ENCODE peak calls at places on chromosomes 1 and 21, in seven cellular contexts. J is EH, Z is body of pancreas, G is GM12892, D is iris pigment epithelial cell, C is tibial artery, U is NCI-H1092. L is an unnamed sample.
A peak's percentile ranks its signal among the peaks of the same experiment; 100 is the strongest.

GRCh38 chr1:156293098-156293434 is 2.4 kb downstream of the GLMP start:
- DNase-seq in J (no peak), Z (no peak), G (no peak), D (no peak), C (no peak), U (no peak), L (no peak)

GRCh38 chr1:111476761-111477309 is 3.1 kb downstream of the C1orf162 start:
- DNase-seq in J (no peak), Z (no peak), G (no peak), D (no peak), C (no peak), U (no peak), L (no peak)

GRCh38 chr1:33005812-33006465 is 30.7 kb downstream of the AK2 start:
- DNase-seq in J (peak; percentile 63), Z (peak; percentile 53), G (no peak), D (peak; percentile 76), C (no peak), U (no peak), L (no peak)

GRCh38 chr1:38152351-38153082 is 105.9 kb upstream of the POU3F1 start:
- DNase-seq in J (no peak), Z (peak; percentile 17), G (no peak), D (no peak), C (no peak), U (peak; percentile 89), L (no peak)

GRCh38 chr1:9069324-9070100 is at the start of gene SLC2A5:
- DNase-seq in J (no peak), Z (no peak), G (peak; percentile 61), D (no peak), C (peak; percentile 36), U (peak; percentile 58), L (no peak)

GRCh38 chr1:170533331-170533730 is 1.4 kb downstream of the GORAB start:
- DNase-seq in J (peak; percentile 78), Z (no peak), G (no peak), D (peak; percentile 88), C (no peak), U (no peak), L (no peak)

GRCh38 chr1:213484333-213484732 is 433.3 kb downstream of the RPS6KC1 start:
- DNase-seq in J (no peak), Z (no peak), G (no peak), D (no peak), C (no peak), U (no peak), L (no peak)

GRCh38 chr1:3399732-3400131 is 54.7 kb upstream of the ARHGEF16 start:
- DNase-seq in J (no peak), Z (no peak), G (no peak), D (no peak), C (peak; percentile 62), U (no peak), L (no peak)

GRCh38 chr1:24231701-24232100 is 44.6 kb upstream of the IFNLR1 start:
- DNase-seq in J (no peak), Z (no peak), G (no peak), D (no peak), C (no peak), U (no peak), L (no peak)

GRCh38 chr21:27269646-27270045 is 302.8 kb upstream of the ADAMTS5 start:
- DNase-seq in J (peak; percentile 91), Z (no peak), G (no peak), D (peak; percentile 98), C (no peak), U (no peak), L (no peak)

GRCh38 chr1:207981976-207982375 is 71.1 kb upstream of the CD34 start:
- DNase-seq in J (peak; percentile 29), Z (peak; percentile 28), G (no peak), D (peak; percentile 14), C (no peak), U (no peak), L (no peak)

GRCh38 chr21:46127239-46128105 is 27.9 kb downstream of the FTCD start:
- DNase-seq in J (no peak), Z (no peak), G (no peak), D (no peak), C (peak; percentile 19), U (no peak), L (peak; percentile 55)

GRCh38 chr1:11384170-11384554 is 94.8 kb upstream of the DISP3 start:
- DNase-seq in J (peak; percentile 3), Z (no peak), G (no peak), D (peak; percentile 11), C (no peak), U (no peak), L (no peak)

GRCh38 chr1:214224605-214225354 is 56.2 kb upstream of the SMYD2 start:
- DNase-seq in J (peak; percentile 64), Z (peak; percentile 15), G (no peak), D (peak; percentile 51), C (no peak), U (no peak), L (no peak)

GRCh38 chr1:29831500-29832117 is 595.3 kb downstream of the PTPRU start:
- DNase-seq in J (no peak), Z (no peak), G (no peak), D (no peak), C (no peak), U (no peak), L (no peak)

GRCh38 chr1:50155564-50155963 is 46.8 kb downstream of the ELAVL4 start:
- DNase-seq in J (no peak), Z (no peak), G (no peak), D (no peak), C (no peak), U (no peak), L (no peak)

GRCh38 chr21:34881421-34881820 is 167.7 kb downstream of the RUNX1 start:
- DNase-seq in J (peak; percentile 85), Z (no peak), G (no peak), D (peak; percentile 89), C (no peak), U (no peak), L (no peak)

GRCh38 chr1:74180490-74180889 is 17.5 kb downstream of the LRRIQ3 start:
- DNase-seq in J (no peak), Z (no peak), G (no peak), D (peak; percentile 51), C (no peak), U (no peak), L (no peak)

GRCh38 chr21:34693192-34693810 is 24.5 kb downstream of the CLIC6 start:
- DNase-seq in J (peak; percentile 78), Z (peak; percentile 53), G (no peak), D (peak; percentile 58), C (peak; percentile 34), U (peak; percentile 26), L (no peak)

GRCh38 chr1:49102752-49103151 is 326.1 kb upstream of the BEND5 start:
- DNase-seq in J (peak; percentile 3), Z (no peak), G (no peak), D (peak; percentile 65), C (no peak), U (no peak), L (no peak)

GRCh38 chr1:243213045-243213787 is 41.9 kb downstream of the CEP170 start:
- DNase-seq in J (peak; percentile 75), Z (no peak), G (no peak), D (peak; percentile 79), C (no peak), U (no peak), L (no peak)

GRCh38 chr1:245600658-245601057 is 445.9 kb downstream of the KIF26B start:
- DNase-seq in J (no peak), Z (no peak), G (no peak), D (no peak), C (no peak), U (no peak), L (no peak)